ENCODE peak calls at places on chromosomes 6 and 20, in four cellular contexts. T is PC-3, R is neural progenitor cell, A is HCT116. U is an unnamed sample.

GRCh38 chr6:165930668-165931067 is 237.0 kb downstream of the TBXT start:
- DNase-seq in T (no peak), R (no peak), A (no peak), U (no peak)

GRCh38 chr6:101083533-101084172 is 202.5 kb upstream of the ASCC3 start:
- DNase-seq in T (peak; percentile 92), R (peak; percentile 3), A (no peak), U (peak; percentile 80)

GRCh38 chr6:37520926-37521325 is 21.2 kb upstream of the CCDC167 start:
- DNase-seq in T (no peak), R (no peak), A (no peak), U (no peak)

GRCh38 chr20:12591949-12592470 is 416.8 kb upstream of the SPTLC3 start:
- DNase-seq in T (no peak), R (no peak), A (no peak), U (no peak)

GRCh38 chr6:4687989-4688947 is 87.9 kb upstream of the CDYL start:
- DNase-seq in T (peak; percentile 79), R (no peak), A (peak; percentile 53), U (peak; percentile 97)

GRCh38 chr6:96542702-96543101 is 20.2 kb upstream of the FHL5 start:
- DNase-seq in T (peak; percentile 15), R (peak; percentile 33), A (no peak), U (peak; percentile 49)

GRCh38 chr6:79180082-79180481 is 54.4 kb downstream of the HMGN3 start:
- DNase-seq in T (peak; percentile 17), R (no peak), A (no peak), U (no peak)

GRCh38 chr6:136403166-136403980 is 113.7 kb upstream of the BCLAF1 start:
- DNase-seq in T (peak; percentile 88), R (no peak), A (peak; percentile 76), U (peak; percentile 96)

GRCh38 chr20:46308258-46309157 is at the start of gene CDH22:
- DNase-seq in T (peak; percentile 25), R (peak; percentile 84), A (peak; percentile 22), U (peak; percentile 65)

GRCh38 chr6:44011350-44011925 is 115.8 kb downstream of the MRPL14 start:
- DNase-seq in T (peak; percentile 32), R (no peak), A (no peak), U (peak; percentile 43)

GRCh38 chr6:154403803-154404202 is 47.2 kb upstream of the IPCEF1 start:
- DNase-seq in T (peak; percentile 41), R (no peak), A (no peak), U (peak; percentile 67)

GRCh38 chr20:18465536-18466200 is 1.2 kb downstream of the DZANK1 start:
- DNase-seq in T (no peak), R (no peak), A (no peak), U (no peak)

GRCh38 chr6:166624275-166624674 is 2.8 kb downstream of the RPS6KA2 start:
- DNase-seq in T (no peak), R (no peak), A (no peak), U (peak; percentile 79)

GRCh38 chr6:84549912-84550311 is 214.5 kb downstream of the TBX18 start:
- DNase-seq in T (peak; percentile 12), R (peak; percentile 18), A (no peak), U (peak; percentile 10)

GRCh38 chr20:62895539-62895938 is 30.8 kb downstream of the DIDO1 start:
- DNase-seq in T (no peak), R (no peak), A (no peak), U (no peak)

GRCh38 chr6:143060806-143061596 is at the start of gene AIG1:
- DNase-seq in T (no peak), R (peak; percentile 85), A (peak; percentile 47), U (no peak)

GRCh38 chr20:1499528-1500420 is 8.6 kb upstream of the SIRPB2 start:
- DNase-seq in T (peak; percentile 48), R (no peak), A (no peak), U (no peak)

GRCh38 chr20:23078351-23078993 is 7.7 kb downstream of the CD93 start:
- DNase-seq in T (no peak), R (peak; percentile 40), A (no peak), U (peak; percentile 52)

GRCh38 chr6:169247419-169247818 is 6.2 kb downstream of the THBS2 start:
- DNase-seq in T (no peak), R (no peak), A (no peak), U (no peak)

GRCh38 chr6:113873043-113873667 is 16.0 kb downstream of the MARCKS start:
- DNase-seq in T (no peak), R (no peak), A (no peak), U (no peak)

DNA sequence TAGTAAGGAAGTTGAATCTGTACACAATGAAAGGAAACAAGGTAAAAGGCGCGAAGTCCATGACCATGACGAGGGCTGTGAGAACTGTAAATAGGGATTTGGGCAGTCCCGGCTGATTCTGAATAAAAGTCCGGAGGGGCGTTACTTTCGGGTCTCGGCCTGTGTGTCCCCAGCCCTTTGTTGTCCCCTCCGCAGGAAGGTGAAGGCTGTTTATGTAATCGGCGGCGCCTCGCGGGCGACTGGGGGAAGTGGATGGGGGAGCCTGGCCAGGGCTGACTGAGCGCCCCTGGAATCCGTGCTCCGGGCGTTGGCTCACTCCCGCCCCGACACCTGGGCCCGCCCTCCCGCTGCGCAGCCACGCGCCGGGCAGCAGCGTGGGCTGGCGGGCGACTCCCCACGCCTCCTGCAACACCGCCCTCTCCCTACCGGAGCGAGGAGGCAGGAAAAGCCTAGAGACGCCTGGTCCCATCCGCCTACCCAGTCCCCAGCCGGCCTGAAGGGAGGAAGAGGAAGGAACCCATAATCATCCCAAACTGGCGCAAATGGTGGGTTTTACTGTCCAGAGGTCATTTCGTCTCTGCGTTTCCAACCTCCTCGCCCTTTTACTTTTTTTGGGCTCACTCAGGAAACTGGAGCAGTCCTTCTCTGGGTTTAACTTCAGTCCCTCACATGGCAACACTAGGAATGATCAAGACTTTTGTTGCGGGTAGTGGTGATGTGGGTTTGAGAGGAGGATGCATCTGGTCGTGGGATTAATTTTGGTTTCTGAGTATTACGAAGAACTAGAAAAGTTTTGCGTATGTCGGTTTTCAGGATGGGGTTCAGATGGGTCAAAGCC is 12.1 kb downstream of the TRIM31 start:
- DNase-seq in T (peak; percentile 75), R (peak; percentile 54), A (no peak), U (peak; percentile 50)
- TF ChIP-seq EZH2 in T (no peak), R (peak; percentile 83), A (no peak), U (peak; percentile 16)

GRCh38 chr6:47132724-47133123 is 90.6 kb upstream of the ADGRF1 start:
- DNase-seq in T (no peak), R (no peak), A (no peak), U (no peak)

GRCh38 chr6:47126647-47127339 is 84.7 kb upstream of the ADGRF1 start:
- DNase-seq in T (peak; percentile 22), R (no peak), A (no peak), U (no peak)

GRCh38 chr6:47129129-47129528 is 87.0 kb upstream of the ADGRF1 start:
- DNase-seq in T (no peak), R (no peak), A (no peak), U (no peak)

GRCh38 chr6:47131773-47132172 is 89.6 kb upstream of the ADGRF1 start:
- DNase-seq in T (no peak), R (no peak), A (no peak), U (no peak)

GRCh38 chr6:47130086-47130485 is 88.0 kb upstream of the ADGRF1 start:
- DNase-seq in T (no peak), R (no peak), A (no peak), U (no peak)
- TF ChIP-seq EZH2phosphoT487 in T (no peak), R (no peak), A (no peak), U (no peak)

GRCh38 chr6:108650781-108651180 is 90.1 kb downstream of the FOXO3 start:
- DNase-seq in T (peak; percentile 8), R (no peak), A (no peak), U (peak; percentile 87)

GRCh38 chr6:108652375-108652774 is 91.7 kb downstream of the FOXO3 start:
- DNase-seq in T (no peak), R (no peak), A (no peak), U (peak; percentile 30)

GRCh38 chr6:108651781-108652227 is 91.1 kb downstream of the FOXO3 start:
- DNase-seq in T (peak; percentile 16), R (no peak), A (no peak), U (peak; percentile 89)

GRCh38 chr6:108651287-108651686 is 90.6 kb downstream of the FOXO3 start:
- DNase-seq in T (no peak), R (no peak), A (no peak), U (peak; percentile 63)

GRCh38 chr6:108650325-108650724 is 89.6 kb downstream of the FOXO3 start:
- DNase-seq in T (no peak), R (no peak), A (no peak), U (no peak)
- H3K9ac ChIP-seq in T (no peak overlapping the region), R (no peak overlapping the region), A (no peak overlapping the region), U (peak overlapping the region; percentile 36)

DNA sequence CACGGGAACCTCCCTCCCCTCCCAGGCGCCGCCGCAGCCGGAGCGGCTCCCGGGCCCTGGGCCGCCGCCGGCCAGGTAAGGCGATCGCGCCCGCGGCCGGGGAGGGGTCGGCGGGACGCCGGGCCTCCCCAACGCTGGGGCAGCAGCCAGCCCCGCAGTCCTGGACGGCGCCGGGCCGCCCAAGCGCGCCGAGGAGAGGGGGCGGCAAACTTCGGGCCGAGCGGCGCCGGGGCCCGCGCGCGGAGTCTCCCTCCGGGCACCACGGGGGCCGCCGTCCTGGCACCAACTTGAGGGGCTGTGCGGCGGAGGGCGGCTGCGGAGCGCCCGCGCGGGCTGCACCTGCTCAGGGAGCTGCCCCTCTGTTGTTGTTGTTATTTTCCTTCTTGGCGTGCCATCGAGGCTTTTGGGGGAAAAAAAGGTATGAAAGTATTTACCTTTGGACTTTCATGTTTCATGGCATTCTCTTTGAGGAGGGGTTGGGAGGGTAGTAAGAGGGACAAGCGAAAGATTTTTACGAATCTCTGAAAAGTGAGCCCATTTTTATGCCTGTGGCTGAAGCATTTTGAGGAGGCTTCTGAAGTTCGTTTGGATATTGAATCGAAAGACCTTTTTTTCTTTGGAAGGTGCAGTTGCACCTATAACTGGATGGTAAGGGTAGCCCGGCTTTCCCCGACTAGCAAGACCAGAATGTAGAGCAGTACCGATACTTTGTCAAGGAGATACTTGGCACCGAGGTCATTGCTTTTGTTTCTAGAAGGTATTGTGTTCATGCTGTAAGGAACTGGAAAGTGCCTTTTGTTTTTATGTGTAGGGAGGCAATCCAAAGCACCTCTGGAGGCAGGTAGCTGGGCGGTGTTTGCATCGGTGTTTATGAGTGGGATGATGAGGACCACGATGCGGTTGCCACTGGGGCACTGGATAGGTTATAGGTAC is at the start of gene RNF182:
- DNase-seq in T (peak; percentile 72), R (peak; percentile 34), A (no peak), U (peak; percentile 16)
- TF ChIP-seq EZH2 in T (no peak), R (no peak), A (no peak), U (no peak)

DNA sequence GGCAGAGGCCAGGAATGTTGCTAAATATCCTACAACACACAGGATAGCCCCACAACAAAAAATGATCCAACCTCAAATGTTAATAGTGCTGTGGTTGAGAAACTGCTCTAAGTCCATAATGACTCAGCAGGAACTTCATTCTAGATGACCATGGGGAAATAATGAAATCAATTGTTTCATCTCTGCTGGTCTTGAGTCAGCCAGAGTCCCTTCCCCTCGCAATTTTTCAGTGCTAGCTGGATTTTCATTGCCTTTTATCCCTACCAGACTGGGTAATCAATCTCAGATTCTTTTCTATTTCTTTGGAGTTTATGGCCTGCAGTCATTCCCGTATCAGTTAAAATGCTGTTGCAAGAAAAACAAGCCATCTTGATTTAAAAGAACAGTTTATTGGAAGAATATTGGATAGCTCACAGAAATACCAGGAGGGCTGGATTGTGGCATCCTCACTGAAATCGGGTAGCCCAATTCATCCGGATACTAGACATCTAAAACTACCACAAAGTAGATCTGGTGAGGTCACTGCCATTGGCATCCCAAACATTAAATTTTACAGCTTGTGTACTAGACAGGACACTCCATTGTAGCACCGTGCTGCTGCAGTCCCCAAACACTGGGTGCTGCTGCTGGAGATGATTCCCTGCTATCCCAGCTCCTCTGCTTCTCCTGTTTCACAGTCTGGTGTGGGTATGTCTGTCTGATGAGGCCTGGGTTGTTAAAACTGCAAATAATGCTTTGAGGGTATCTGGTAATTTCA is 30.3 kb upstream of the POPDC3 start:
- DNase-seq in T (peak; percentile 88), R (no peak), A (peak; percentile 38), U (peak; percentile 93)
- TF ChIP-seq EZH2phosphoT487 in T (no peak), R (no peak), A (no peak), U (no peak)

U was measured in GM23248.